ENCODE peak calls at places on chromosomes 7 and 10, in seven cellular contexts. One of them, this sample, is unnamed.

GRCh38 chr7:80508440-80508839 is 3.4 kb downstream of the GNAT3 start:
- DNase-seq in HCT116: no peak
- DNase-seq in transverse colon: no peak
- DNase-seq in A549: no peak
- DNase-seq in ovary: no peak
- DNase-seq in IMR-90: peak
- DNase-seq in stomach: no peak
- DNase-seq in this sample: no peak

GRCh38 chr10:54749623-54750022 is 51.4 kb downstream of the PCDH15 start:
- DNase-seq in stomach: no peak
- DNase-seq in IMR-90: no peak
- DNase-seq in ovary: no peak
- DNase-seq in transverse colon: no peak
- DNase-seq in HCT116: no peak
- DNase-seq in A549: no peak
- DNase-seq in this sample: no peak

GRCh38 chr10:21203473-21204107 is 306.5 kb upstream of the NEBL start:
- DNase-seq in A549: no peak
- DNase-seq in stomach: no peak
- DNase-seq in IMR-90: no peak
- DNase-seq in transverse colon: no peak
- DNase-seq in ovary: no peak
- DNase-seq in HCT116: no peak
- DNase-seq in this sample: no peak

GRCh38 chr10:72981028-72981881 is 26.6 kb upstream of the PLA2G12B start:
- DNase-seq in stomach: no peak
- DNase-seq in IMR-90: no peak
- DNase-seq in HCT116: no peak
- DNase-seq in ovary: no peak
- DNase-seq in A549: no peak
- DNase-seq in transverse colon: no peak
- DNase-seq in this sample: no peak

GRCh38 chr10:104334965-104335650 is 3.2 kb downstream of the ITPRIP start:
- DNase-seq in transverse colon: no peak
- DNase-seq in IMR-90: no peak
- DNase-seq in HCT116: no peak
- DNase-seq in ovary: no peak
- DNase-seq in stomach: no peak
- DNase-seq in A549: no peak
- DNase-seq in this sample: no peak

GRCh38 chr7:516606-517456 is 2.8 kb downstream of the PDGFA start:
- DNase-seq in stomach: peak
- DNase-seq in HCT116: no peak
- DNase-seq in ovary: peak
- DNase-seq in IMR-90: peak
- DNase-seq in transverse colon: peak
- DNase-seq in A549: peak
- DNase-seq in this sample: no peak

GRCh38 chr7:27351137-27351536 is 108.5 kb downstream of the EVX1 start:
- DNase-seq in A549: no peak
- DNase-seq in stomach: no peak
- DNase-seq in transverse colon: no peak
- DNase-seq in IMR-90: no peak
- DNase-seq in ovary: no peak
- DNase-seq in HCT116: no peak
- DNase-seq in this sample: no peak

GRCh38 chr10:98481418-98481945 is 34.7 kb upstream of the HPS1 start:
- DNase-seq in A549: no peak
- DNase-seq in HCT116: no peak
- DNase-seq in stomach: no peak
- DNase-seq in ovary: no peak
- DNase-seq in IMR-90: no peak
- DNase-seq in transverse colon: no peak
- DNase-seq in this sample: no peak

GRCh38 chr7:1530946-1531262 is 402 bp downstream of the MAFK start:
- DNase-seq in stomach: no peak
- DNase-seq in HCT116: no peak
- DNase-seq in ovary: no peak
- DNase-seq in IMR-90: no peak
- DNase-seq in transverse colon: no peak
- DNase-seq in A549: no peak
- DNase-seq in this sample: no peak

GRCh38 chr10:111837985-111838384 is 345.6 kb downstream of the GPAM start:
- DNase-seq in transverse colon: no peak
- DNase-seq in stomach: no peak
- DNase-seq in IMR-90: no peak
- DNase-seq in ovary: no peak
- DNase-seq in A549: no peak
- DNase-seq in HCT116: no peak
- DNase-seq in this sample: no peak

GRCh38 chr10:55183993-55184392 is 383.0 kb upstream of the PCDH15 start:
- DNase-seq in A549: no peak
- DNase-seq in HCT116: no peak
- DNase-seq in ovary: no peak
- DNase-seq in IMR-90: no peak
- DNase-seq in stomach: no peak
- DNase-seq in transverse colon: no peak
- DNase-seq in this sample: no peak

GRCh38 chr10:11270858-11271179 is 253.1 kb downstream of the CELF2 start:
- DNase-seq in HCT116: no peak
- DNase-seq in A549: no peak
- DNase-seq in transverse colon: no peak
- DNase-seq in IMR-90: no peak
- DNase-seq in stomach: no peak
- DNase-seq in ovary: no peak
- DNase-seq in this sample: no peak

GRCh38 chr10:81978238-81978637 is 103.2 kb downstream of the NRG3 start:
- DNase-seq in A549: peak
- DNase-seq in stomach: no peak
- DNase-seq in HCT116: no peak
- DNase-seq in ovary: no peak
- DNase-seq in IMR-90: no peak
- DNase-seq in transverse colon: no peak
- DNase-seq in this sample: no peak

GRCh38 chr7:43463401-43463980 is 119.4 kb upstream of the STK17A start:
- DNase-seq in transverse colon: no peak
- DNase-seq in HCT116: no peak
- DNase-seq in IMR-90: no peak
- DNase-seq in A549: no peak
- DNase-seq in stomach: no peak
- DNase-seq in ovary: no peak
- DNase-seq in this sample: no peak

GRCh38 chr10:104449402-104449801 is 95.8 kb downstream of the CFAP58 start:
- DNase-seq in stomach: no peak
- DNase-seq in A549: no peak
- DNase-seq in ovary: no peak
- DNase-seq in transverse colon: no peak
- DNase-seq in IMR-90: peak
- DNase-seq in HCT116: no peak
- DNase-seq in this sample: no peak

GRCh38 chr7:22433710-22434460 is 66.1 kb downstream of the STEAP1B start:
- DNase-seq in A549: no peak
- DNase-seq in ovary: no peak
- DNase-seq in transverse colon: no peak
- DNase-seq in IMR-90: peak
- DNase-seq in stomach: no peak
- DNase-seq in HCT116: no peak
- DNase-seq in this sample: no peak

GRCh38 chr7:111762799-111763198 is 200.5 kb upstream of the IMMP2L start:
- DNase-seq in ovary: no peak
- DNase-seq in IMR-90: no peak
- DNase-seq in stomach: no peak
- DNase-seq in A549: no peak
- DNase-seq in transverse colon: no peak
- DNase-seq in HCT116: no peak
- DNase-seq in this sample: no peak

GRCh38 chr10:52011113-52011512 is 303.0 kb upstream of the DKK1 start:
- DNase-seq in stomach: no peak
- DNase-seq in ovary: no peak
- DNase-seq in A549: no peak
- DNase-seq in IMR-90: no peak
- DNase-seq in transverse colon: no peak
- DNase-seq in HCT116: no peak
- DNase-seq in this sample: no peak

GRCh38 chr7:142549007-142549406 is 200.3 kb upstream of the PRSS1 start:
- DNase-seq in stomach: no peak
- DNase-seq in A549: no peak
- DNase-seq in HCT116: no peak
- DNase-seq in IMR-90: peak
- DNase-seq in ovary: no peak
- DNase-seq in transverse colon: no peak
- DNase-seq in this sample: no peak

GRCh38 chr10:35136263-35136815 is 9.7 kb downstream of the CREM start:
- DNase-seq in ovary: no peak
- DNase-seq in stomach: no peak
- DNase-seq in HCT116: no peak
- DNase-seq in transverse colon: no peak
- DNase-seq in A549: no peak
- DNase-seq in IMR-90: no peak
- DNase-seq in this sample: no peak

GRCh38 chr7:70659263-70659662 is 472.7 kb upstream of the GALNT17 start:
- DNase-seq in ovary: no peak
- DNase-seq in transverse colon: no peak
- DNase-seq in stomach: no peak
- DNase-seq in IMR-90: no peak
- DNase-seq in A549: no peak
- DNase-seq in HCT116: no peak
- DNase-seq in this sample: no peak

GRCh38 chr7:24757799-24758275 is 573 bp upstream of the GSDME start:
- DNase-seq in transverse colon: no peak
- DNase-seq in ovary: no peak
- DNase-seq in IMR-90: peak
- DNase-seq in HCT116: no peak
- DNase-seq in A549: peak
- DNase-seq in stomach: no peak
- DNase-seq in this sample: peak

GRCh38 chr10:9297580-9297979 is 1243.1 kb downstream of the GATA3 start:
- DNase-seq in transverse colon: no peak
- DNase-seq in stomach: no peak
- DNase-seq in IMR-90: no peak
- DNase-seq in ovary: no peak
- DNase-seq in A549: no peak
- DNase-seq in HCT116: no peak
- DNase-seq in this sample: no peak

GRCh38 chr10:129760416-129760815 is 203.7 kb downstream of the EBF3 start:
- DNase-seq in stomach: no peak
- DNase-seq in A549: no peak
- DNase-seq in IMR-90: no peak
- DNase-seq in ovary: no peak
- DNase-seq in transverse colon: no peak
- DNase-seq in HCT116: no peak
- DNase-seq in this sample: no peak

GRCh38 chr10:11440250-11441150 is 170.9 kb downstream of the USP6NL start:
- DNase-seq in stomach: no peak
- DNase-seq in HCT116: no peak
- DNase-seq in IMR-90: no peak
- DNase-seq in ovary: no peak
- DNase-seq in transverse colon: no peak
- DNase-seq in A549: no peak
- DNase-seq in this sample: no peak

GRCh38 chr10:5710854-5711253 is 26.2 kb downstream of the TASOR2 start:
- DNase-seq in stomach: no peak
- DNase-seq in transverse colon: no peak
- DNase-seq in ovary: no peak
- DNase-seq in A549: no peak
- DNase-seq in IMR-90: no peak
- DNase-seq in HCT116: no peak
- DNase-seq in this sample: no peak
- TF ChIP-seq POLR2A in stomach: no peak
- TF ChIP-seq POLR2A in transverse colon: no peak
- TF ChIP-seq POLR2A in ovary: no peak
- TF ChIP-seq POLR2A in A549: no peak
- TF ChIP-seq POLR2A in IMR-90: no peak
- TF ChIP-seq POLR2A in HCT116: no peak
- TF ChIP-seq POLR2A in this sample: no peak

DNA sequence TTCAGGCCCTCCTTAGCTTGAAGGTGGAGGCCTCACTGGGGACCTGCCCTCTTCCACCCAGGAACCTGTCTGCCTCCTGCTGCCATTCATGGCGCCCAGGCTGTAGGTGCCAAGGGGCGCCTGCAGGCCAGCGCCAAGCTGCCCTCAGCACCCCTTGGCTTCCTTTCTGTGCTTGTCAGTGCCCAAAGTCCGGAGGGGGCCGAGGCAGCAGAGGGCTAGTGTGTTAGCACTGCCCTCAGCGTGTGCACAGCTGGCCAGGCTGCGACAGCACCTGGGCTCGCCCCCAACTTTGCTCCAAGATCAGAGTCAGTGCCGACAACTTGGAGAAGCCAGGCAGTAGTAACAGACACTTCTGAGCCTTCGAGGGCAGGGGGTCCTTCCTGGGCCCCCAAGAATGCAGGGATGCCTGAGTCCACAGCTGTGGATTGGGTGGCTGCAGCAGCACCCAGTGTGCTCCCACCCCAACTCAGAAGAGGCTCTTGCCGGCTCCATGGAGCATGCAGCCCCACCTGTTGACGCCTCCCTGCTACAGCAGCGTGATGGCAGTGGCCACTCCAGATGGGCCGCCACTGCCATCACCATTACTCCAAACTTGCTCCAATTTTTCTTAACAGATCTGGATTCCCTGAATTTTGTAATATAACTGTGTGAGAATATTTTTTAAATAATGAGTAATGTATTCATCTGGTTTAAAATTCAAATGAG is 41.7 kb downstream of the CACUL1 start:
- DNase-seq in ovary: no peak
- DNase-seq in transverse colon: no peak
- DNase-seq in A549: no peak
- DNase-seq in IMR-90: no peak
- DNase-seq in HCT116: no peak
- DNase-seq in stomach: no peak
- DNase-seq in this sample: no peak
- TF ChIP-seq CTCF in ovary: no peak
- TF ChIP-seq CTCF in transverse colon: no peak
- TF ChIP-seq CTCF in A549: no peak
- TF ChIP-seq CTCF in IMR-90: peak
- TF ChIP-seq CTCF in HCT116: peak
- TF ChIP-seq CTCF in stomach: no peak
- TF ChIP-seq CTCF in this sample: no peak

GRCh38 chr10:48603421-48604038 is 1.3 kb downstream of the ARHGAP22 start:
- DNase-seq in transverse colon: no peak
- DNase-seq in A549: no peak
- DNase-seq in IMR-90: peak
- DNase-seq in ovary: no peak
- DNase-seq in HCT116: no peak
- DNase-seq in stomach: no peak
- DNase-seq in this sample: peak
- H3K4me3 ChIP-seq in transverse colon: no peak
- H3K4me3 ChIP-seq in A549: no peak
- H3K4me3 ChIP-seq in IMR-90: peak
- H3K4me3 ChIP-seq in ovary: no peak
- H3K4me3 ChIP-seq in HCT116: peak
- H3K4me3 ChIP-seq in stomach: peak
- H3K4me3 ChIP-seq in this sample: no peak

DNA sequence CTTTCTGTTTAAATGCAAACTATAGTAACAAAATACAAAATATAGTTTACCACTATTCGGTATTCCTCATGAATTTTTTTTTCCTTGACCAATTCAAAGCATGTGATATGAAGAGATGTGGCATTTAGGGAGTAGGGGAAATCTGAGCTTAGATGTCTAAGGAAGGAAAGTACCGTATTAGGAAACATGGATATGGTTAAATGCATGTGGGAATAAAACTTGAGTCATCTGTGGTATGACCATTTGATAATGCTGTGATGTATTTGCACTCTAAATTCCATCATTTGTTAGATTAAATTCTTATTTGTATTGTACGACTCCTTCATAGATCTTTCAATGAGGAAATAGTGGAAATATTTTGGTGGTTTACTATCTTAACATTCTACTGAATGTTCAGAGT is 19.7 kb downstream of the AHR start:
- DNase-seq in A549: peak
- DNase-seq in IMR-90: peak
- DNase-seq in stomach: no peak
- DNase-seq in HCT116: no peak
- DNase-seq in ovary: no peak
- DNase-seq in transverse colon: no peak
- DNase-seq in this sample: no peak
- TF ChIP-seq POLR2A in A549: no peak
- TF ChIP-seq POLR2A in IMR-90: no peak
- TF ChIP-seq POLR2A in stomach: no peak
- TF ChIP-seq POLR2A in HCT116: no peak
- TF ChIP-seq POLR2A in ovary: no peak
- TF ChIP-seq POLR2A in transverse colon: no peak
- TF ChIP-seq POLR2A in this sample: no peak

This sample was measured in lower leg skin.